ENCODE peak calls at places on chromosome 17, in four cellular contexts. P is upper lobe of right lung, I is fibroblast of lung, G is pancreas. N is an unnamed sample.

GRCh38 chr17:60303406-60304099 is 88.4 kb downstream of the USP32 start:
- DNase-seq in P (no peak), I (no peak), G (no peak), N (peak; percentile 71)

GRCh38 chr17:66667090-66667489 is 167.8 kb upstream of the CACNG5 start:
- DNase-seq in P (no peak), I (no peak), G (no peak), N (no peak)

GRCh38 chr17:60354223-60354622 is 37.7 kb downstream of the USP32 start:
- DNase-seq in P (no peak), I (peak; percentile 91), G (no peak), N (no peak)

GRCh38 chr17:411416-412120 is 59.0 kb upstream of the RPH3AL start:
- DNase-seq in P (no peak), I (no peak), G (no peak), N (no peak)

GRCh38 chr17:4648741-4649140 is 7.3 kb upstream of the ALOX15 start:
- DNase-seq in P (peak; percentile 2), I (peak; percentile 17), G (no peak), N (peak; percentile 82)

GRCh38 chr17:16516594-16517018 is 24.6 kb upstream of the LRRC75A start:
- DNase-seq in P (no peak), I (peak; percentile 53), G (no peak), N (peak; percentile 35)

GRCh38 chr17:17698869-17699351 is 17.7 kb downstream of the RAI1 start:
- DNase-seq in P (no peak), I (no peak), G (no peak), N (no peak)

GRCh38 chr17:11144358-11145233 is 96.4 kb upstream of the SHISA6 start:
- DNase-seq in P (no peak), I (peak; percentile 33), G (peak; percentile 9), N (peak; percentile 7)

GRCh38 chr17:8857919-8858318 is 9.6 kb downstream of the PIK3R6 start:
- DNase-seq in P (no peak), I (no peak), G (no peak), N (no peak)

GRCh38 chr17:2940352-2940751 is 123.1 kb downstream of the OR1D5 start:
- DNase-seq in P (no peak), I (no peak), G (no peak), N (no peak)

GRCh38 chr17:56499799-56500388 is 93.6 kb upstream of the NOG start:
- DNase-seq in P (no peak), I (peak; percentile 52), G (no peak), N (peak; percentile 62)

GRCh38 chr17:17088511-17089205 is 46.4 kb downstream of the MPRIP start:
- DNase-seq in P (peak; percentile 20), I (no peak), G (no peak), N (no peak)

GRCh38 chr17:17844079-17844478 is 7.3 kb upstream of the SREBF1 start:
- DNase-seq in P (no peak), I (no peak), G (no peak), N (no peak)

GRCh38 chr17:3964203-3965122 is at the start of gene ATP2A3:
- DNase-seq in P (peak; percentile 76), I (no peak), G (no peak), N (peak; percentile 4)

GRCh38 chr17:75896360-75897075 is at the start of gene TRIM65:
- DNase-seq in P (peak; percentile 93), I (peak; percentile 78), G (peak; percentile 81), N (peak; percentile 69)

GRCh38 chr17:879546-879945 is 97.4 kb downstream of the MRM3 start:
- DNase-seq in P (peak; percentile 90), I (peak; percentile 68), G (peak; percentile 94), N (no peak)

GRCh38 chr17:70314096-70314495 is 144.8 kb downstream of the KCNJ2 start:
- DNase-seq in P (no peak), I (peak; percentile 44), G (no peak), N (no peak)

GRCh38 chr17:40461036-40461721 is 17.9 kb downstream of the IGFBP4 start:
- DNase-seq in P (no peak), I (peak; percentile 72), G (no peak), N (no peak)

GRCh38 chr17:29933379-29933778 is 3.4 kb upstream of the SSH2 start:
- DNase-seq in P (no peak), I (peak; percentile 50), G (no peak), N (no peak)

GRCh38 chr17:56815711-56816110 is 18.0 kb downstream of the C17orf67 start:
- DNase-seq in P (no peak), I (peak; percentile 67), G (no peak), N (no peak)

GRCh38 chr17:42677921-42678781 is 1.4 kb upstream of the PLEKHH3 start:
- DNase-seq in P (peak; percentile 94), I (peak; percentile 87), G (peak; percentile 86), N (peak; percentile 97)

GRCh38 chr17:49887744-49888360 is 40.0 kb upstream of the TAC4 start:
- DNase-seq in P (no peak), I (no peak), G (no peak), N (no peak)

GRCh38 chr17:2094891-2095535 is 40.1 kb downstream of the HIC1 start:
- DNase-seq in P (peak; percentile 84), I (peak; percentile 79), G (peak; percentile 55), N (no peak)

GRCh38 chr17:29008591-29008990 is 2.8 kb upstream of the SEZ6 start:
- DNase-seq in P (no peak), I (no peak), G (no peak), N (no peak)

GRCh38 chr17:68662037-68662432 is 60.9 kb upstream of the FAM20A start:
- DNase-seq in P (no peak), I (no peak), G (no peak), N (no peak)

GRCh38 chr17:68661265-68662036 is 60.3 kb upstream of the FAM20A start:
- DNase-seq in P (no peak), I (no peak), G (no peak), N (no peak)

GRCh38 chr17:68660302-68660701 is 59.1 kb upstream of the FAM20A start:
- DNase-seq in P (no peak), I (no peak), G (no peak), N (no peak)

DNA sequence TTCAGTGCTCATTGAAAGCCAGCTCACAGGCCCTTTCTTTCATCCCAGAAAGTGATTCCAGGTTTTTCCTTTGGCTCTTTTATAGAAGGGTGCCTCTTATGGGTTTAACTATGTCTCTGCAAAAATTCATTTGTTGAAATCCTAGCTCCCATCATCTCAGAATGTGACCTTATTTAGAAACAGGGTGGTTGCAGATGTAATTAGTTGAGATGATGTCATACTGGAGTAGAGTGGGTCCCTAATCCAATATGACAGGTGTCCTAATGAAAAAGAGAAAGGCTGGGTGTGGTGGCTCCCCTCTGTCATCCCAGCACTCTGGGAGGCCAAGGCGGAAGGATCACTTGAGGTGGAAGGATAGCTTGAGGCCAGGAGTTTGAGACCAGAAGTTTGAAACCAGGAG is 64.2 kb upstream of the FAM20A start:
- DNase-seq in P (no peak), I (no peak), G (no peak), N (no peak)
- H3K27me3 ChIP-seq in P (no peaks in the 10 kb centered on the region), I (no peaks in the 10 kb centered on the region), G (no peaks in the 10 kb centered on the region), N (peaks cover 4% of the 10 kb centered on the region)

GRCh38 chr17:64470676-64471075 is 21.8 kb downstream of the MILR1 start:
- DNase-seq in P (no peak), I (no peak), G (no peak), N (no peak)
- H3K4me3 ChIP-seq in P (no peak overlapping the region), I (no peak overlapping the region), G (no peak overlapping the region), N (no peak overlapping the region)

GRCh38 chr17:74230896-74231295 is 17.5 kb downstream of the TTYH2 start:
- DNase-seq in P (no peak), I (no peak), G (no peak), N (no peak)
- H3K27me3 ChIP-seq in P (no peaks in the 10 kb centered on the region), I (no peaks in the 10 kb centered on the region), G (no peaks in the 10 kb centered on the region), N (no peaks in the 10 kb centered on the region)

GRCh38 chr17:47875011-47875471 is 21.0 kb upstream of the SP2 start:
- DNase-seq in P (no peak), I (no peak), G (no peak), N (no peak)

GRCh38 chr17:47873200-47874090 is 22.5 kb upstream of the SP6 start:
- DNase-seq in P (no peak), I (no peak), G (no peak), N (no peak)

GRCh38 chr17:47872019-47872650 is 21.2 kb upstream of the SP6 start:
- DNase-seq in P (no peak), I (no peak), G (no peak), N (no peak)

GRCh38 chr17:47871048-47871447 is 20.1 kb upstream of the SP6 start:
- DNase-seq in P (no peak), I (no peak), G (no peak), N (no peak)

GRCh38 chr17:47872651-47873161 is 21.7 kb upstream of the SP6 start:
- DNase-seq in P (no peak), I (no peak), G (no peak), N (no peak)
- H3K4me3 ChIP-seq in P (peak overlapping the region; percentile 21), I (no peak overlapping the region), G (no peak overlapping the region), N (no peak overlapping the region)

GRCh38 chr17:82373731-82374625 is 2.4 kb downstream of the UTS2R start:
- DNase-seq in P (no peak), I (no peak), G (no peak), N (no peak)
- H3K27me3 ChIP-seq in P (peaks cover 89% of the 10 kb centered on the region), I (peaks cover 46% of the 10 kb centered on the region), G (no peaks in the 10 kb centered on the region), N (no peaks in the 10 kb centered on the region)

DNA sequence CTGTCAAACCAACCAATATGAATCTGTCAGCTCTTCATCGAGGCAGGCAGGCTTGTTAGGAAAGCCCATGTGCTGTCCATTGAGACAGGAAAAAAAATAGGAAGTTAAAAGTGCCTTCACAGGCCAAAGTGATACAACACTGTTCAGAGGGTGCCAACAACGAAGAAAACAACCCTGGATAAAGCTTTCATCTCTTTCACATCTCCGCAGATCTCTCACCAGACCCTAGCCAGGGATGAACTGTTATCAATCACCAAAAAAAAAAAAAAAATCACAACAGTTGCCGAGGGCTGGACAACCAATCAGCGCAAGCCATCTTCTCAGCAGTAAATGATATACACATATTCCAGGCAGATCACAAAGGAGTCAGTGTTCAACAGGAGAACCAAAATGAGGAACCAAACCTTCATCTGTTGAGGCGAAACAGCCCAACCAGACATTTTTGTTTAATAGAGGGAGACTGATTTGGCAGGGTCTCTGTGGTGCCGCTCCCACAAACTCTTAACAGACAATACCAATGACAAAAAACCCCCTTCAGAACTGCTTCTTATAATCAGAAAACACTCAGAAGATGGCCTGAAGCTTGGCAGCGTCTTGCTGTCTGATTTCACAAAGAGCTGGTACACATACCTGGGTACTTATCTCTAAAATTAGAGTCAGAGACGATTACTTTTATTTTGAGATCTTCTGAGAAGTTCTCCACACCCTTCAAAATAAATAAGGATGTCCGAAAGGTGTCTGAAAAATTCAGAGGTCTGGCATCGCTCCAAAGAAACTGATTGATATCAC is 1.9 kb downstream of the MAP3K14 start:
- DNase-seq in P (no peak), I (no peak), G (no peak), N (no peak)
- H3K4me3 ChIP-seq in P (peak overlapping the region; percentile 91), I (peak overlapping the region; percentile 52), G (peak overlapping the region; percentile 91), N (no peak overlapping the region)

N was measured in HAP-1.